ENCODE peak calls at places on chromosome 6, in six cellular contexts. Z is pancreas, D is neuronal stem cell, U is neural progenitor cell, B is GM12864, S is left ventricle myocardium inferior. N is an unnamed sample.

GRCh38 chr6:38554700-38555413 is 84.9 kb downstream of the BTBD9 start:
- DNase-seq in Z (no peak), D (no peak), U (no peak), B (no peak), S (no peak), N (peak; percentile 13)

GRCh38 chr6:33822575-33823395 is 19.0 kb upstream of the MLN start:
- DNase-seq in Z (no peak), D (peak; percentile 24), U (peak; percentile 82), B (no peak), S (no peak), N (no peak)

GRCh38 chr6:33702345-33702977 is 9.0 kb downstream of the UQCC2 start:
- DNase-seq in Z (peak; percentile 66), D (no peak), U (peak; percentile 56), B (no peak), S (no peak), N (no peak)

GRCh38 chr6:147618927-147619326 is 110.4 kb downstream of the SAMD5 start:
- DNase-seq in Z (no peak), D (no peak), U (no peak), B (no peak), S (no peak), N (no peak)

GRCh38 chr6:121550491-121551010 is 115.1 kb downstream of the GJA1 start:
- DNase-seq in Z (no peak), D (no peak), U (no peak), B (no peak), S (no peak), N (no peak)

GRCh38 chr6:101398716-101399626 is 5.5 kb downstream of the GRIK2 start:
- DNase-seq in Z (no peak), D (no peak), U (peak; percentile 34), B (no peak), S (no peak), N (no peak)

GRCh38 chr6:45163952-45164766 is 164.0 kb upstream of the RUNX2 start:
- DNase-seq in Z (no peak), D (no peak), U (no peak), B (peak; percentile 34), S (no peak), N (no peak)

GRCh38 chr6:157264701-157265100 is 58.6 kb downstream of the TMEM242 start:
- DNase-seq in Z (no peak), D (no peak), U (no peak), B (no peak), S (no peak), N (no peak)

GRCh38 chr6:105603779-105604592 is 201.1 kb upstream of the PREP start:
- DNase-seq in Z (no peak), D (no peak), U (no peak), B (no peak), S (no peak), N (peak; percentile 78)

GRCh38 chr6:11023032-11023431 is 21.1 kb downstream of the ELOVL2 start:
- DNase-seq in Z (no peak), D (no peak), U (no peak), B (no peak), S (no peak), N (no peak)

GRCh38 chr6:128659878-128660622 is 139.7 kb upstream of the PTPRK start:
- DNase-seq in Z (no peak), D (no peak), U (no peak), B (no peak), S (no peak), N (no peak)

GRCh38 chr6:163175301-163175700 is 239.2 kb upstream of the QKI start:
- DNase-seq in Z (no peak), D (no peak), U (no peak), B (no peak), S (no peak), N (no peak)

GRCh38 chr6:45657243-45657642 is 279.5 kb upstream of the SUPT3H start:
- DNase-seq in Z (no peak), D (no peak), U (no peak), B (no peak), S (no peak), N (no peak)

GRCh38 chr6:107594736-107595135 is 104.8 kb downstream of the SOBP start:
- DNase-seq in Z (no peak), D (no peak), U (no peak), B (no peak), S (no peak), N (no peak)

GRCh38 chr6:22146581-22147468 is 150.0 kb downstream of the PRL start:
- DNase-seq in Z (peak; percentile 9), D (no peak), U (no peak), B (no peak), S (no peak), N (no peak)
- H3K4me3 ChIP-seq in Z (no peak overlapping the region), D (no peak overlapping the region), U (no peak overlapping the region), B (no peak overlapping the region), S (peak overlapping the region; percentile 55), N (peak overlapping the region; percentile 37)

GRCh38 chr6:125743604-125744003 is 5.8 kb upstream of the HEY2 start:
- DNase-seq in Z (no peak), D (no peak), U (no peak), B (no peak), S (no peak), N (no peak)

GRCh38 chr6:125745281-125746018 is 4.0 kb upstream of the HEY2 start:
- DNase-seq in Z (peak; percentile 11), D (peak; percentile 21), U (peak; percentile 33), B (no peak), S (no peak), N (no peak)

GRCh38 chr6:125747589-125748533 is 1.6 kb upstream of the HEY2 start:
- DNase-seq in Z (peak; percentile 54), D (peak; percentile 36), U (peak; percentile 69), B (no peak), S (peak; percentile 51), N (no peak)

GRCh38 chr6:125746731-125747588 is 2.5 kb upstream of the HEY2 start:
- DNase-seq in Z (peak; percentile 60), D (peak; percentile 71), U (peak; percentile 93), B (peak; percentile 60), S (peak; percentile 71), N (no peak)

GRCh38 chr6:125746019-125746414 is 3.4 kb upstream of the HEY2 start:
- DNase-seq in Z (no peak), D (no peak), U (peak; percentile 25), B (no peak), S (no peak), N (no peak)
- H3K4me3 ChIP-seq in Z (no peak overlapping the region), D (no peak overlapping the region), U (peak overlapping the region; percentile 80), B (no peak overlapping the region), S (peak overlapping the region; percentile 79), N (no peak overlapping the region)

GRCh38 chr6:133888931-133889556 is at the start of gene TCF21:
- DNase-seq in Z (no peak), D (peak; percentile 42), U (peak; percentile 77), B (no peak), S (peak; percentile 46), N (no peak)
- H3K4me3 ChIP-seq in Z (no peak within 1 kb of the TSS), D (no peak within 1 kb of the TSS), U (peak within 1 kb of the TSS; percentile 50), B (no peak within 1 kb of the TSS), S (peak within 1 kb of the TSS; percentile 69), N (peak within 1 kb of the TSS; percentile 41)

DNA sequence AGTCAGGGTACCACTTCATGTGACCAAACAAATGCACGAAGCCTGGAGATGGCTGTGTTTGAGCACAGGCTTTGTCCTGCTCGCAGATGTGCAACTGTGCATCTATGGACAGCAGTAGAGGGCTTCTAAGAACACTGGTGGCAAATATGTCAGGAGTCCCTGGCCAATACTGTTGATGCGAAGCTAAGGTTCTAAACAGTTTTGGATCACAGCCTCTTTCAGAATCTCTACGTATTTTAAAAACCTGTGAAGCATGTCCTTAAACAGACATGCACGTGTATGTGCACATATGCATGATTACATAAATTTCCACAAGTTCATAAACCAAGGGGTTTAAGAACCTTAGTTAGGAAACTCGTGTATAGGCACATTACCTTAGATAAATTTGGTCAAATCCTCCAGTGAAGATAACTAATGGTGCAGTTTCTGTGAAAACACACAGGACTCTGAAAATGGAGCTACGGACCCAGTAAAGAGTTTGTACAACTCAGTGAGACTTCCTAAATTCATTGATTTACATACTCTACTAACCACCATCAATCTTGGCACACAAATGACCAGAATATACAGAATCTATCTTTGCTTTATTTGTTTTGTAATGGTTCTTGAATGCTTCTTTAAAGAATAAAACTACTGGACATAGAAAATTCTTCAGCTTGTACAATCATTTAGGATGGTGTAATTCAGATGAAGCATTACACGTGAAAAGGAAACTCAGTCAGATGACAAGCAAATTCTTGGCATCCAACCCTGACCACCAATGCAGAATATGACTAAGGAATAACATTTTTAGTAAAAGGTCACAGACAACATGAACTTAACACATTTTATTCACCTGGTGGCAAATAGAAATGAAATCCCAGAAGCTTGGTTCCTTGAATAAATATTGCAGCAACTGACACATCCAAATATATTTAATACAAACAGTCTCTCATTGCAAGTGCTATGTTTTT is 27.4 kb downstream of the KCNQ5 start:
- DNase-seq in Z (no peak), D (no peak), U (no peak), B (no peak), S (no peak), N (peak; percentile 45)
- H3K4me3 ChIP-seq in Z (no peak overlapping the region), D (no peak overlapping the region), U (no peak overlapping the region), B (no peak overlapping the region), S (no peak overlapping the region), N (no peak overlapping the region)

GRCh38 chr6:158554611-158555361 is 5.1 kb upstream of the TMEM181 start:
- DNase-seq in Z (no peak), D (no peak), U (no peak), B (no peak), S (no peak), N (no peak)
- H3K4me3 ChIP-seq in Z (no peak overlapping the region), D (no peak overlapping the region), U (no peak overlapping the region), B (no peak overlapping the region), S (no peak overlapping the region), N (no peak overlapping the region)

GRCh38 chr6:37506479-37506878 is 6.8 kb upstream of the CCDC167 start:
- DNase-seq in Z (no peak), D (no peak), U (no peak), B (no peak), S (no peak), N (no peak)
- H3K4me3 ChIP-seq in Z (no peak overlapping the region), D (no peak overlapping the region), U (no peak overlapping the region), B (no peak overlapping the region), S (no peak overlapping the region), N (no peak overlapping the region)

DNA sequence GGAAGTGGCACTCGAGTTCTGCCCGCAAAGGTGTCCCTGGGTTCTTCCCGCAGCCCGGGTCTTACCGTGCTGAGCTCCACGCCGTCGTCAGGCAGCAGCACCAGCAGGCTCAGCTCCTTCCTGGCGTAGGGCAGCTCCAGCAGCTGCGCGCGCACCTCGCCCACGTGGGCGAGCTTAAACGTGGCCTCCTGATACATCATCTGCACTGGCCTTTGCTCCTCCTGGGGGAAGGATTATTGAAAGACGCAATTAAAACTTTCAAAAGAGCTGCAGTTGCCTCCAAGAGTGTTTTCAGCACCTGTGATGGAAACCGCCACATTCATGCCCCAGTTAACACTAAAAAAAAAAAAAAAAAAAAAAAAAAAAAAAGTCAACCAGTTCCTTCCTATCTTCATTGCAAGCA is 11.3 kb downstream of the SERPINB9 start:
- DNase-seq in Z (no peak), D (no peak), U (no peak), B (no peak), S (no peak), N (peak; percentile 53)
- H3K4me3 ChIP-seq in Z (no peak overlapping the region), D (no peak overlapping the region), U (no peak overlapping the region), B (no peak overlapping the region), S (no peak overlapping the region), N (peak overlapping the region; percentile 27)

GRCh38 chr6:161613711-161614110 is 339.9 kb upstream of the AGPAT4 start:
- DNase-seq in Z (no peak), D (no peak), U (no peak), B (no peak), S (no peak), N (no peak)

GRCh38 chr6:161618816-161619454 is 345.1 kb upstream of the AGPAT4 start:
- DNase-seq in Z (peak; percentile 49), D (peak; percentile 27), U (peak; percentile 78), B (no peak), S (peak; percentile 20), N (no peak)
- H3K4me3 ChIP-seq in Z (no peak overlapping the region), D (no peak overlapping the region), U (no peak overlapping the region), B (no peak overlapping the region), S (no peak overlapping the region), N (no peak overlapping the region)

N was measured in skeletal muscle cell.